ENCODE peak calls at places on chromosomes 5 and 9, in four cellular contexts. J is COR-L47, Y is GM18507, H is T-cell. I is an unnamed sample.

GRCh38 chr5:21649969-21650368 is 1203.2 kb downstream of the CDH12 start:
- DNase-seq in H (no peak), J (peak), Y (no peak), I (peak)

GRCh38 chr5:37900692-37901091 is 60.9 kb upstream of the GDNF start:
- DNase-seq in H (no peak), J (peak), Y (no peak), I (no peak)

GRCh38 chr5:84227221-84227620 is 157.5 kb downstream of the EDIL3 start:
- DNase-seq in Y (no peak), J (no peak), H (no peak), I (no peak)

GRCh38 chr9:124780757-124781151 is 3.8 kb downstream of the OLFML2A start:
- DNase-seq in H (no peak), J (no peak), Y (no peak), I (no peak)

GRCh38 chr5:95962785-95963184 is 1.1 kb upstream of the ELL2 start:
- DNase-seq in H (no peak), J (no peak), Y (no peak), I (no peak)

GRCh38 chr5:67165524-67166459 is 30.8 kb downstream of the CD180 start:
- DNase-seq in H (peak), J (no peak), Y (peak), I (no peak)

GRCh38 chr5:154422298-154422697 is 23.5 kb upstream of the SAP30L start:
- DNase-seq in H (no peak), Y (no peak), J (no peak), I (no peak)

GRCh38 chr5:179375966-179376365 is 30.7 kb upstream of the ADAMTS2 start:
- DNase-seq in J (no peak), H (no peak), Y (no peak), I (no peak)

GRCh38 chr9:95938724-95939123 is 63.2 kb downstream of the ERCC6L2 start:
- DNase-seq in J (no peak), Y (no peak), H (no peak), I (no peak)

I was measured in NCI-H2081 treated with DMSO at 0.1 percent for 48 hours.